ENCODE peak calls at places on chromosomes 13 and 19, in four cellular contexts. One of them, this sample, is unnamed.

GRCh38 chr19:31099470-31100190 is 249.6 kb downstream of the TSHZ3 start:
- DNase-seq in aorta: no peak
- DNase-seq in stimulated activated CD8-positive, alpha-beta memory T cell treated with anti-CD3 and anti-CD28 coated beads, Interleukin-15, amount 100 ng/mL, for 48 hours: no peak
- DNase-seq in stimulated activated CD4-positive, alpha-beta T cell treated with anti-CD3 and anti-CD28 coated beads, Interleukin-1b, Interleukin-23, amount 100 ng/mL, for 24 hours: no peak
- DNase-seq in this sample: no peak

GRCh38 chr13:110444226-110444653 is 117.3 kb downstream of the RAB20 start:
- DNase-seq in aorta: no peak
- DNase-seq in stimulated activated CD8-positive, alpha-beta memory T cell treated with anti-CD3 and anti-CD28 coated beads, Interleukin-15, amount 100 ng/mL, for 48 hours: no peak
- DNase-seq in stimulated activated CD4-positive, alpha-beta T cell treated with anti-CD3 and anti-CD28 coated beads, Interleukin-1b, Interleukin-23, amount 100 ng/mL, for 24 hours: no peak
- DNase-seq in this sample: no peak

GRCh38 chr19:15173746-15174404 is 26.9 kb downstream of the NOTCH3 start:
- DNase-seq in aorta: no peak
- DNase-seq in stimulated activated CD8-positive, alpha-beta memory T cell treated with anti-CD3 and anti-CD28 coated beads, Interleukin-15, amount 100 ng/mL, for 48 hours: no peak
- DNase-seq in stimulated activated CD4-positive, alpha-beta T cell treated with anti-CD3 and anti-CD28 coated beads, Interleukin-1b, Interleukin-23, amount 100 ng/mL, for 24 hours: no peak
- DNase-seq in this sample: peak; percentile 27

GRCh38 chr19:12733369-12733896 is 1.1 kb downstream of the TRIR start:
- DNase-seq in aorta: no peak
- DNase-seq in stimulated activated CD8-positive, alpha-beta memory T cell treated with anti-CD3 and anti-CD28 coated beads, Interleukin-15, amount 100 ng/mL, for 48 hours: no peak
- DNase-seq in stimulated activated CD4-positive, alpha-beta T cell treated with anti-CD3 and anti-CD28 coated beads, Interleukin-1b, Interleukin-23, amount 100 ng/mL, for 24 hours: no peak
- DNase-seq in this sample: peak; percentile 50

GRCh38 chr13:88384542-88384941 is 713.4 kb downstream of the SLITRK5 start:
- DNase-seq in aorta: no peak
- DNase-seq in stimulated activated CD8-positive, alpha-beta memory T cell treated with anti-CD3 and anti-CD28 coated beads, Interleukin-15, amount 100 ng/mL, for 48 hours: no peak
- DNase-seq in stimulated activated CD4-positive, alpha-beta T cell treated with anti-CD3 and anti-CD28 coated beads, Interleukin-1b, Interleukin-23, amount 100 ng/mL, for 24 hours: no peak
- DNase-seq in this sample: no peak

GRCh38 chr19:33872445-33873320 is 76.0 kb downstream of the KCTD15 start:
- DNase-seq in aorta: no peak
- DNase-seq in stimulated activated CD8-positive, alpha-beta memory T cell treated with anti-CD3 and anti-CD28 coated beads, Interleukin-15, amount 100 ng/mL, for 48 hours: no peak
- DNase-seq in stimulated activated CD4-positive, alpha-beta T cell treated with anti-CD3 and anti-CD28 coated beads, Interleukin-1b, Interleukin-23, amount 100 ng/mL, for 24 hours: no peak
- DNase-seq in this sample: peak; percentile 3

GRCh38 chr13:36981156-36981743 is 17.9 kb downstream of the ALG5 start:
- DNase-seq in aorta: no peak
- DNase-seq in stimulated activated CD8-positive, alpha-beta memory T cell treated with anti-CD3 and anti-CD28 coated beads, Interleukin-15, amount 100 ng/mL, for 48 hours: no peak
- DNase-seq in stimulated activated CD4-positive, alpha-beta T cell treated with anti-CD3 and anti-CD28 coated beads, Interleukin-1b, Interleukin-23, amount 100 ng/mL, for 24 hours: no peak
- DNase-seq in this sample: peak; percentile 36

GRCh38 chr13:65889368-65889767 is 1340.8 kb downstream of the PCDH9 start:
- DNase-seq in aorta: no peak
- DNase-seq in stimulated activated CD8-positive, alpha-beta memory T cell treated with anti-CD3 and anti-CD28 coated beads, Interleukin-15, amount 100 ng/mL, for 48 hours: no peak
- DNase-seq in stimulated activated CD4-positive, alpha-beta T cell treated with anti-CD3 and anti-CD28 coated beads, Interleukin-1b, Interleukin-23, amount 100 ng/mL, for 24 hours: no peak
- DNase-seq in this sample: no peak

GRCh38 chr19:28307963-28308362 is 905.0 kb downstream of the UQCRFS1 start:
- DNase-seq in aorta: no peak
- DNase-seq in stimulated activated CD8-positive, alpha-beta memory T cell treated with anti-CD3 and anti-CD28 coated beads, Interleukin-15, amount 100 ng/mL, for 48 hours: no peak
- DNase-seq in stimulated activated CD4-positive, alpha-beta T cell treated with anti-CD3 and anti-CD28 coated beads, Interleukin-1b, Interleukin-23, amount 100 ng/mL, for 24 hours: no peak
- DNase-seq in this sample: no peak

GRCh38 chr19:39411832-39412099 is 703 bp upstream of the PLEKHG2 start:
- DNase-seq in aorta: peak; percentile 93
- DNase-seq in stimulated activated CD8-positive, alpha-beta memory T cell treated with anti-CD3 and anti-CD28 coated beads, Interleukin-15, amount 100 ng/mL, for 48 hours: peak; percentile 80
- DNase-seq in stimulated activated CD4-positive, alpha-beta T cell treated with anti-CD3 and anti-CD28 coated beads, Interleukin-1b, Interleukin-23, amount 100 ng/mL, for 24 hours: peak; percentile 83
- DNase-seq in this sample: no peak

GRCh38 chr19:31378404-31378803 is 29.2 kb upstream of the TSHZ3 start:
- DNase-seq in aorta: no peak
- DNase-seq in stimulated activated CD8-positive, alpha-beta memory T cell treated with anti-CD3 and anti-CD28 coated beads, Interleukin-15, amount 100 ng/mL, for 48 hours: no peak
- DNase-seq in stimulated activated CD4-positive, alpha-beta T cell treated with anti-CD3 and anti-CD28 coated beads, Interleukin-1b, Interleukin-23, amount 100 ng/mL, for 24 hours: no peak
- DNase-seq in this sample: peak; percentile 82

GRCh38 chr19:15250635-15250993 is 18.4 kb upstream of the EPHX3 start:
- DNase-seq in aorta: no peak
- DNase-seq in stimulated activated CD8-positive, alpha-beta memory T cell treated with anti-CD3 and anti-CD28 coated beads, Interleukin-15, amount 100 ng/mL, for 48 hours: no peak
- DNase-seq in stimulated activated CD4-positive, alpha-beta T cell treated with anti-CD3 and anti-CD28 coated beads, Interleukin-1b, Interleukin-23, amount 100 ng/mL, for 24 hours: no peak
- DNase-seq in this sample: no peak

GRCh38 chr13:27972619-27972877 is 3.4 kb upstream of the CDX2 start:
- DNase-seq in aorta: no peak
- DNase-seq in stimulated activated CD8-positive, alpha-beta memory T cell treated with anti-CD3 and anti-CD28 coated beads, Interleukin-15, amount 100 ng/mL, for 48 hours: no peak
- DNase-seq in stimulated activated CD4-positive, alpha-beta T cell treated with anti-CD3 and anti-CD28 coated beads, Interleukin-1b, Interleukin-23, amount 100 ng/mL, for 24 hours: no peak
- DNase-seq in this sample: no peak

GRCh38 chr19:3151563-3152430 is 16.0 kb downstream of the GNA15 start:
- DNase-seq in aorta: peak; percentile 41
- DNase-seq in stimulated activated CD8-positive, alpha-beta memory T cell treated with anti-CD3 and anti-CD28 coated beads, Interleukin-15, amount 100 ng/mL, for 48 hours: no peak
- DNase-seq in stimulated activated CD4-positive, alpha-beta T cell treated with anti-CD3 and anti-CD28 coated beads, Interleukin-1b, Interleukin-23, amount 100 ng/mL, for 24 hours: no peak
- DNase-seq in this sample: peak; percentile 49

GRCh38 chr19:15170345-15170744 is 30.4 kb downstream of the NOTCH3 start:
- DNase-seq in aorta: no peak
- DNase-seq in stimulated activated CD8-positive, alpha-beta memory T cell treated with anti-CD3 and anti-CD28 coated beads, Interleukin-15, amount 100 ng/mL, for 48 hours: no peak
- DNase-seq in stimulated activated CD4-positive, alpha-beta T cell treated with anti-CD3 and anti-CD28 coated beads, Interleukin-1b, Interleukin-23, amount 100 ng/mL, for 24 hours: no peak
- DNase-seq in this sample: no peak

This sample was measured in HT1080.